ENCODE peak calls at places on chromosomes 3 and 15, in nine cellular contexts. One of them, this sample, is unnamed.
A peak's percentile ranks its signal among the peaks of the same experiment; 100 is the strongest.

GRCh38 chr3:128548011-128548410 is 55.0 kb upstream of the GATA2 start:
- DNase-seq in heart left ventricle: no peak
- DNase-seq in CD8-positive, alpha-beta memory T cell: no peak
- DNase-seq in K562: no peak
- DNase-seq in thoracic aorta: no peak
- DNase-seq in body of pancreas: no peak
- DNase-seq in GM23338: no peak
- DNase-seq in CD4-positive, CD25-positive, alpha-beta regulatory T cell: no peak
- DNase-seq in adrenal gland: no peak
- DNase-seq in this sample: peak; percentile 50

GRCh38 chr3:43723121-43723734 is 32.5 kb downstream of the ABHD5 start:
- DNase-seq in K562: no peak
- DNase-seq in body of pancreas: no peak
- DNase-seq in thoracic aorta: no peak
- DNase-seq in heart left ventricle: no peak
- DNase-seq in GM23338: no peak
- DNase-seq in adrenal gland: no peak
- DNase-seq in CD4-positive, CD25-positive, alpha-beta regulatory T cell: no peak
- DNase-seq in CD8-positive, alpha-beta memory T cell: no peak
- DNase-seq in this sample: no peak

GRCh38 chr3:13301295-13301987 is 118.7 kb downstream of the NUP210 start:
- DNase-seq in GM23338: peak; percentile 95
- DNase-seq in CD8-positive, alpha-beta memory T cell: no peak
- DNase-seq in K562: peak; percentile 51
- DNase-seq in thoracic aorta: no peak
- DNase-seq in body of pancreas: peak; percentile 4
- DNase-seq in heart left ventricle: no peak
- DNase-seq in adrenal gland: no peak
- DNase-seq in CD4-positive, CD25-positive, alpha-beta regulatory T cell: no peak
- DNase-seq in this sample: no peak

GRCh38 chr15:65638681-65639089 is 16.9 kb downstream of the SLC24A1 start:
- DNase-seq in body of pancreas: peak; percentile 16
- DNase-seq in CD8-positive, alpha-beta memory T cell: no peak
- DNase-seq in thoracic aorta: no peak
- DNase-seq in K562: peak; percentile 85
- DNase-seq in adrenal gland: peak; percentile 50
- DNase-seq in heart left ventricle: peak; percentile 20
- DNase-seq in GM23338: peak; percentile 92
- DNase-seq in CD4-positive, CD25-positive, alpha-beta regulatory T cell: peak; percentile 35
- DNase-seq in this sample: no peak

GRCh38 chr3:30426319-30426993 is 179.9 kb upstream of the TGFBR2 start:
- DNase-seq in K562: no peak
- DNase-seq in GM23338: peak; percentile 10
- DNase-seq in thoracic aorta: no peak
- DNase-seq in adrenal gland: peak; percentile 16
- DNase-seq in heart left ventricle: peak; percentile 81
- DNase-seq in body of pancreas: peak; percentile 33
- DNase-seq in CD8-positive, alpha-beta memory T cell: no peak
- DNase-seq in CD4-positive, CD25-positive, alpha-beta regulatory T cell: no peak
- DNase-seq in this sample: peak; percentile 93

GRCh38 chr3:50542177-50543034 is 25.1 kb downstream of the C3orf18 start:
- DNase-seq in CD4-positive, CD25-positive, alpha-beta regulatory T cell: peak; percentile 45
- DNase-seq in thoracic aorta: no peak
- DNase-seq in adrenal gland: peak; percentile 66
- DNase-seq in body of pancreas: peak; percentile 84
- DNase-seq in CD8-positive, alpha-beta memory T cell: peak; percentile 53
- DNase-seq in heart left ventricle: peak; percentile 55
- DNase-seq in GM23338: peak; percentile 88
- DNase-seq in K562: peak; percentile 67
- DNase-seq in this sample: no peak

GRCh38 chr15:32956006-32956405 is 238.2 kb downstream of the GREM1 start:
- DNase-seq in CD8-positive, alpha-beta memory T cell: no peak
- DNase-seq in adrenal gland: no peak
- DNase-seq in heart left ventricle: no peak
- DNase-seq in thoracic aorta: no peak
- DNase-seq in K562: peak; percentile 8
- DNase-seq in GM23338: peak; percentile 70
- DNase-seq in CD4-positive, CD25-positive, alpha-beta regulatory T cell: no peak
- DNase-seq in body of pancreas: peak; percentile 20
- DNase-seq in this sample: no peak

GRCh38 chr15:101372960-101373525 is 78.0 kb upstream of the SNRPA1 start:
- DNase-seq in heart left ventricle: no peak
- DNase-seq in adrenal gland: no peak
- DNase-seq in GM23338: peak; percentile 46
- DNase-seq in body of pancreas: no peak
- DNase-seq in CD4-positive, CD25-positive, alpha-beta regulatory T cell: no peak
- DNase-seq in thoracic aorta: no peak
- DNase-seq in CD8-positive, alpha-beta memory T cell: no peak
- DNase-seq in K562: no peak
- DNase-seq in this sample: no peak

GRCh38 chr3:21750831-21751391 is at the start of gene ZNF385D:
- DNase-seq in GM23338: peak; percentile 92
- DNase-seq in CD4-positive, CD25-positive, alpha-beta regulatory T cell: no peak
- DNase-seq in K562: no peak
- DNase-seq in CD8-positive, alpha-beta memory T cell: no peak
- DNase-seq in body of pancreas: peak; percentile 17
- DNase-seq in heart left ventricle: peak; percentile 64
- DNase-seq in thoracic aorta: peak; percentile 15
- DNase-seq in adrenal gland: peak; percentile 17
- DNase-seq in this sample: peak; percentile 93

GRCh38 chr3:138078096-138078495 is 37.3 kb downstream of the DZIP1L start:
- DNase-seq in thoracic aorta: no peak
- DNase-seq in heart left ventricle: no peak
- DNase-seq in GM23338: no peak
- DNase-seq in adrenal gland: no peak
- DNase-seq in CD4-positive, CD25-positive, alpha-beta regulatory T cell: no peak
- DNase-seq in K562: no peak
- DNase-seq in body of pancreas: no peak
- DNase-seq in CD8-positive, alpha-beta memory T cell: no peak
- DNase-seq in this sample: no peak

GRCh38 chr15:40984963-40985362 is 31.7 kb downstream of the CHAC1 start:
- DNase-seq in heart left ventricle: no peak
- DNase-seq in GM23338: no peak
- DNase-seq in CD8-positive, alpha-beta memory T cell: no peak
- DNase-seq in K562: no peak
- DNase-seq in thoracic aorta: peak; percentile 21
- DNase-seq in body of pancreas: no peak
- DNase-seq in CD4-positive, CD25-positive, alpha-beta regulatory T cell: no peak
- DNase-seq in adrenal gland: peak; percentile 46
- DNase-seq in this sample: no peak

GRCh38 chr3:64444619-64445317 is 219.5 kb upstream of the PRICKLE2 start:
- DNase-seq in adrenal gland: no peak
- DNase-seq in GM23338: peak; percentile 67
- DNase-seq in CD4-positive, CD25-positive, alpha-beta regulatory T cell: no peak
- DNase-seq in CD8-positive, alpha-beta memory T cell: no peak
- DNase-seq in body of pancreas: no peak
- DNase-seq in K562: no peak
- DNase-seq in heart left ventricle: no peak
- DNase-seq in thoracic aorta: no peak
- DNase-seq in this sample: no peak

GRCh38 chr3:197580253-197580691 is 24.5 kb upstream of the BDH1 start:
- DNase-seq in thoracic aorta: no peak
- DNase-seq in K562: no peak
- DNase-seq in adrenal gland: no peak
- DNase-seq in CD8-positive, alpha-beta memory T cell: no peak
- DNase-seq in CD4-positive, CD25-positive, alpha-beta regulatory T cell: no peak
- DNase-seq in GM23338: peak; percentile 85
- DNase-seq in body of pancreas: no peak
- DNase-seq in heart left ventricle: no peak
- DNase-seq in this sample: no peak

GRCh38 chr3:197578376-197578775 is 22.6 kb upstream of the BDH1 start:
- DNase-seq in GM23338: no peak
- DNase-seq in CD4-positive, CD25-positive, alpha-beta regulatory T cell: no peak
- DNase-seq in CD8-positive, alpha-beta memory T cell: no peak
- DNase-seq in thoracic aorta: no peak
- DNase-seq in adrenal gland: no peak
- DNase-seq in K562: peak; percentile 37
- DNase-seq in heart left ventricle: no peak
- DNase-seq in body of pancreas: no peak
- DNase-seq in this sample: no peak

GRCh38 chr3:197575362-197575761 is 19.6 kb upstream of the BDH1 start:
- DNase-seq in GM23338: no peak
- DNase-seq in heart left ventricle: no peak
- DNase-seq in thoracic aorta: no peak
- DNase-seq in K562: no peak
- DNase-seq in body of pancreas: no peak
- DNase-seq in CD8-positive, alpha-beta memory T cell: no peak
- DNase-seq in CD4-positive, CD25-positive, alpha-beta regulatory T cell: no peak
- DNase-seq in adrenal gland: no peak
- DNase-seq in this sample: no peak

GRCh38 chr3:197576838-197577237 is 21.1 kb upstream of the BDH1 start:
- DNase-seq in thoracic aorta: no peak
- DNase-seq in heart left ventricle: no peak
- DNase-seq in CD4-positive, CD25-positive, alpha-beta regulatory T cell: no peak
- DNase-seq in GM23338: no peak
- DNase-seq in adrenal gland: no peak
- DNase-seq in CD8-positive, alpha-beta memory T cell: no peak
- DNase-seq in body of pancreas: no peak
- DNase-seq in K562: no peak
- DNase-seq in this sample: no peak

GRCh38 chr3:197577366-197578074 is 21.8 kb upstream of the BDH1 start:
- DNase-seq in adrenal gland: no peak
- DNase-seq in K562: peak; percentile 54
- DNase-seq in thoracic aorta: no peak
- DNase-seq in CD8-positive, alpha-beta memory T cell: no peak
- DNase-seq in heart left ventricle: no peak
- DNase-seq in CD4-positive, CD25-positive, alpha-beta regulatory T cell: no peak
- DNase-seq in GM23338: no peak
- DNase-seq in body of pancreas: no peak
- DNase-seq in this sample: no peak
- H3K27ac ChIP-seq in adrenal gland: no peak overlapping the region
- H3K27ac ChIP-seq in K562: peak overlapping the region; percentile 9
- H3K27ac ChIP-seq in thoracic aorta: no peak overlapping the region
- H3K27ac ChIP-seq in CD8-positive, alpha-beta memory T cell: no peak overlapping the region
- H3K27ac ChIP-seq in heart left ventricle: no peak overlapping the region
- H3K27ac ChIP-seq in CD4-positive, CD25-positive, alpha-beta regulatory T cell: no peak overlapping the region
- H3K27ac ChIP-seq in GM23338: no peak overlapping the region
- H3K27ac ChIP-seq in body of pancreas: no peak overlapping the region
- H3K27ac ChIP-seq in this sample: no peak overlapping the region

GRCh38 chr3:187927565-187927964 is 182.3 kb upstream of the BCL6 start:
- DNase-seq in body of pancreas: no peak
- DNase-seq in GM23338: no peak
- DNase-seq in thoracic aorta: no peak
- DNase-seq in CD4-positive, CD25-positive, alpha-beta regulatory T cell: no peak
- DNase-seq in heart left ventricle: no peak
- DNase-seq in CD8-positive, alpha-beta memory T cell: no peak
- DNase-seq in adrenal gland: no peak
- DNase-seq in K562: no peak
- DNase-seq in this sample: no peak

GRCh38 chr3:187924651-187925050 is 179.4 kb upstream of the BCL6 start:
- DNase-seq in GM23338: no peak
- DNase-seq in CD4-positive, CD25-positive, alpha-beta regulatory T cell: no peak
- DNase-seq in thoracic aorta: no peak
- DNase-seq in adrenal gland: no peak
- DNase-seq in CD8-positive, alpha-beta memory T cell: no peak
- DNase-seq in body of pancreas: no peak
- DNase-seq in K562: no peak
- DNase-seq in heart left ventricle: no peak
- DNase-seq in this sample: no peak

GRCh38 chr3:187925326-187925725 is 180.1 kb upstream of the BCL6 start:
- DNase-seq in CD4-positive, CD25-positive, alpha-beta regulatory T cell: no peak
- DNase-seq in heart left ventricle: no peak
- DNase-seq in thoracic aorta: no peak
- DNase-seq in CD8-positive, alpha-beta memory T cell: no peak
- DNase-seq in GM23338: no peak
- DNase-seq in adrenal gland: no peak
- DNase-seq in body of pancreas: no peak
- DNase-seq in K562: no peak
- DNase-seq in this sample: no peak

GRCh38 chr3:187929115-187929828 is 184.0 kb upstream of the BCL6 start:
- DNase-seq in adrenal gland: no peak
- DNase-seq in CD4-positive, CD25-positive, alpha-beta regulatory T cell: no peak
- DNase-seq in K562: no peak
- DNase-seq in body of pancreas: no peak
- DNase-seq in CD8-positive, alpha-beta memory T cell: no peak
- DNase-seq in thoracic aorta: no peak
- DNase-seq in heart left ventricle: no peak
- DNase-seq in GM23338: no peak
- DNase-seq in this sample: no peak

DNA sequence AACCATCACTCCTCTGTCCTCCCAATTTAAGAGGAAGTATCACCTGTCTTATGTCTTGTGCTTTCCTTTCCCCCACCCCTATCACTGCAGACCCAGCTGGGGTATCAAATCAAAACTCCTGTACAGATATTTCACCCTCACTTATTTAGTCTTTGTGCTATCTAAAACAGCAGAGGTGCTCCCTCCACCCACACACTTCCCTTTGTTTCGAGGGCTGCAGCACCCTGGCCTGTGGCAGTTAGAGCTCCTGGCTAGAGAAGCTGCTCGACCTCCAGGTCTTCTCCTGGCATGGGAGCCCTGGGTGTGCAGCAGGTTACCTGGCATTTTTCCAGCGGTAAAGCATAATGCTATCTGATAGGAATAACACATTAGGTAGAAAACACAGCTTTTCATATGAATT is 181.4 kb upstream of the BCL6 start:
- DNase-seq in body of pancreas: no peak
- DNase-seq in adrenal gland: no peak
- DNase-seq in GM23338: no peak
- DNase-seq in CD8-positive, alpha-beta memory T cell: no peak
- DNase-seq in heart left ventricle: no peak
- DNase-seq in thoracic aorta: no peak
- DNase-seq in K562: no peak
- DNase-seq in CD4-positive, CD25-positive, alpha-beta regulatory T cell: no peak
- DNase-seq in this sample: no peak
- H3K4me1 ChIP-seq in body of pancreas: no peaks in the 10 kb centered on the region
- H3K4me1 ChIP-seq in adrenal gland: no peaks in the 10 kb centered on the region
- H3K4me1 ChIP-seq in GM23338: no peaks in the 10 kb centered on the region
- H3K4me1 ChIP-seq in CD8-positive, alpha-beta memory T cell: peaks cover 8% of the 10 kb centered on the region
- H3K4me1 ChIP-seq in heart left ventricle: no peaks in the 10 kb centered on the region
- H3K4me1 ChIP-seq in thoracic aorta: peaks cover 6% of the 10 kb centered on the region
- H3K4me1 ChIP-seq in K562: no peaks in the 10 kb centered on the region
- H3K4me1 ChIP-seq in CD4-positive, CD25-positive, alpha-beta regulatory T cell: no peaks in the 10 kb centered on the region
- H3K4me1 ChIP-seq in this sample: peaks cover 18% of the 10 kb centered on the region

DNA sequence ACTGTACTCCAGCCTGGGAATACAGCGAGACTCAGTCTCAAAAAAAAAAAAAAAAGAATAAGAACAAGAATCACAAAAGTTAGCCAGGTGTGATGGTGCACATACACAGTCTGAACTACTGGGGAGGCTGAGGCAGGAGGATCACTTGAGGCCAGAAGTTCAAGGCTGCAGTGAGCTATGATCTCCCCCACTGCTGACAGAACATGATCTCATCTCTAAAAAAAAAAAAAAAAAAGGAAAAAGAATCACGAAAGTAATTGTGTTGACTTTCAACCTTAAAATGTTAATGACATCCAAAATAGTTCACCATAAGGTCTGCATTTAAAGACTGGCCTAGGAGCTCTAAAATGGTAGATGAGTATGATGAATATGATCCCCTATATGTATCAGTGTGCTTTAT is 68.0 kb upstream of the MAP4 start:
- DNase-seq in heart left ventricle: no peak
- DNase-seq in GM23338: no peak
- DNase-seq in CD8-positive, alpha-beta memory T cell: no peak
- DNase-seq in CD4-positive, CD25-positive, alpha-beta regulatory T cell: no peak
- DNase-seq in body of pancreas: no peak
- DNase-seq in adrenal gland: no peak
- DNase-seq in K562: no peak
- DNase-seq in thoracic aorta: no peak
- DNase-seq in this sample: no peak
- H3K27ac ChIP-seq in heart left ventricle: no peak overlapping the region
- H3K27ac ChIP-seq in GM23338: peak overlapping the region; percentile 21
- H3K27ac ChIP-seq in CD8-positive, alpha-beta memory T cell: no peak overlapping the region
- H3K27ac ChIP-seq in CD4-positive, CD25-positive, alpha-beta regulatory T cell: no peak overlapping the region
- H3K27ac ChIP-seq in body of pancreas: peak overlapping the region; percentile 9
- H3K27ac ChIP-seq in adrenal gland: no peak overlapping the region
- H3K27ac ChIP-seq in K562: no peak overlapping the region
- H3K27ac ChIP-seq in thoracic aorta: peak overlapping the region; percentile 19
- H3K27ac ChIP-seq in this sample: peak overlapping the region; percentile 95

GRCh38 chr3:9412293-9412692 is 14.9 kb downstream of the SETD5 start:
- DNase-seq in CD8-positive, alpha-beta memory T cell: no peak
- DNase-seq in adrenal gland: no peak
- DNase-seq in body of pancreas: no peak
- DNase-seq in CD4-positive, CD25-positive, alpha-beta regulatory T cell: no peak
- DNase-seq in GM23338: no peak
- DNase-seq in thoracic aorta: no peak
- DNase-seq in heart left ventricle: no peak
- DNase-seq in K562: no peak
- DNase-seq in this sample: no peak
- H3K4me1 ChIP-seq in CD8-positive, alpha-beta memory T cell: peaks cover 51% of the 10 kb centered on the region
- H3K4me1 ChIP-seq in adrenal gland: peaks cover 95% of the 10 kb centered on the region
- H3K4me1 ChIP-seq in body of pancreas: peaks cover 82% of the 10 kb centered on the region
- H3K4me1 ChIP-seq in CD4-positive, CD25-positive, alpha-beta regulatory T cell: peaks cover 43% of the 10 kb centered on the region
- H3K4me1 ChIP-seq in GM23338: peaks cover 11% of the 10 kb centered on the region
- H3K4me1 ChIP-seq in thoracic aorta: peaks cover 82% of the 10 kb centered on the region
- H3K4me1 ChIP-seq in heart left ventricle: peaks cover 42% of the 10 kb centered on the region
- H3K4me1 ChIP-seq in K562: peaks cover 40% of the 10 kb centered on the region
- H3K4me1 ChIP-seq in this sample: peaks cover 96% of the 10 kb centered on the region

This sample was measured in esophagus muscularis mucosa.